ENCODE peak calls at places on chromosomes 16 and 17, in six cellular contexts. Q is activated naive CD8-positive, alpha-beta T cell treated with anti-CD3 and anti-CD28 coated beads for 36 hours; A is stimulated activated naive B cell treated with anti-CD40 and anti-IgM and Interleukin-4, amounts not matched to agents 10 μg/mL and 1 μg/mL and 100 μg/mL, for 72 hours; M is AG04450; O is activated CD4-positive, alpha-beta T cell treated with anti-CD3 and anti-CD28 coated beads, Interleukin-2, amount 50 U/mL, for 1 hour; F is activated CD4-positive, alpha-beta memory T cell treated with anti-CD3 and anti-CD28 coated beads, Interleukin-2, amount 10 ng/mL, durations not matched to agents 7 days and 5 days. K is an unnamed sample.
A peak's percentile ranks its signal among the peaks of the same experiment; 100 is the strongest.

GRCh38 chr17:71496552-71496951 is 624.3 kb upstream of the SOX9 start:
- DNase-seq in Q (no peak), A (no peak), O (no peak), M (no peak), F (no peak), K (no peak)

GRCh38 chr17:39706921-39707337 is 7.1 kb downstream of the ERBB2 start:
- DNase-seq in A (no peak), M (no peak), O (no peak), F (no peak), Q (no peak), K (no peak)

GRCh38 chr16:67277999-67278772 is 1.1 kb upstream of the PLEKHG4 start:
- DNase-seq in Q (no peak), M (no peak), A (no peak), O (no peak), F (no peak), K (peak; percentile 48)

GRCh38 chr17:57678393-57678792 is 66.7 kb downstream of the CCDC182 start:
- DNase-seq in M (no peak), O (no peak), F (no peak), A (no peak), Q (no peak), K (no peak)

GRCh38 chr17:37884516-37884915 is 39.7 kb upstream of the TBC1D3K start:
- DNase-seq in O (no peak), Q (no peak), M (no peak), A (no peak), F (no peak), K (no peak)

GRCh38 chr16:4358831-4359561 is 7.9 kb upstream of the PAM16 start:
- DNase-seq in M (no peak), Q (peak; percentile 71), A (peak; percentile 42), O (peak; percentile 66), F (peak; percentile 68), K (no peak)

GRCh38 chr16:57624806-57625500 is 3.5 kb upstream of the ADGRG1 start:
- DNase-seq in Q (no peak), A (no peak), F (no peak), M (no peak), O (no peak), K (no peak)

GRCh38 chr16:56512025-56512424 is 7.8 kb downstream of the BBS2 start:
- DNase-seq in Q (no peak), O (no peak), A (no peak), M (no peak), F (no peak), K (no peak)

GRCh38 chr17:75828051-75828400 is 16.2 kb downstream of the UNC13D start:
- DNase-seq in A (no peak), Q (no peak), M (no peak), F (no peak), O (no peak), K (no peak)

GRCh38 chr16:29899516-29900101 is at the start of gene SEZ6L2:
- DNase-seq in F (peak; percentile 78), O (no peak), Q (peak; percentile 21), A (peak; percentile 53), M (peak; percentile 65), K (peak; percentile 77)

GRCh38 chr17:7440823-7441174 is 1.5 kb downstream of the FGF11 start:
- DNase-seq in A (no peak), Q (peak; percentile 38), O (no peak), F (peak; percentile 18), M (no peak), K (no peak)

GRCh38 chr17:73722163-73722562 is 77.9 kb upstream of the SDK2 start:
- DNase-seq in M (no peak), A (no peak), Q (peak; percentile 4), F (peak; percentile 65), O (peak; percentile 38), K (no peak)

GRCh38 chr16:57801856-57802634 is at the start of gene KIFC3:
- DNase-seq in O (peak; percentile 62), F (peak; percentile 76), Q (peak; percentile 79), A (peak; percentile 21), M (no peak), K (no peak)

GRCh38 chr16:70709961-70710360 is 24.1 kb upstream of the MTSS2 start:
- DNase-seq in F (no peak), A (no peak), Q (no peak), O (no peak), M (no peak), K (no peak)

GRCh38 chr17:79852748-79853147 is 13.5 kb upstream of the CBX4 start:
- DNase-seq in O (no peak), F (no peak), M (no peak), Q (no peak), A (no peak), K (no peak)

GRCh38 chr16:57666353-57667068 is 1.6 kb upstream of the ADGRG3 start:
- DNase-seq in A (no peak), M (no peak), Q (no peak), O (no peak), F (no peak), K (no peak)

GRCh38 chr17:60065136-60065535 is 13.6 kb downstream of the HEATR6 start:
- DNase-seq in M (no peak), F (no peak), O (no peak), Q (no peak), A (no peak), K (no peak)

GRCh38 chr16:2023098-2023925 is 3.4 kb upstream of the NHERF2 start:
- DNase-seq in F (peak; percentile 97), O (peak; percentile 95), M (peak; percentile 66), A (peak; percentile 87), Q (peak; percentile 93), K (peak; percentile 65)

GRCh38 chr17:21293846-21294240 is 9.3 kb downstream of the MAP2K3 start:
- DNase-seq in O (no peak), A (no peak), Q (no peak), M (no peak), F (no peak), K (no peak)

GRCh38 chr17:67637901-67638641 is 79.7 kb upstream of the NOL11 start:
- DNase-seq in O (no peak), A (no peak), F (no peak), M (no peak), Q (no peak), K (no peak)

GRCh38 chr17:9170822-9171221 is 149.5 kb downstream of the NTN1 start:
- DNase-seq in A (no peak), F (no peak), O (no peak), M (no peak), Q (no peak), K (no peak)

GRCh38 chr16:72932050-72932449 is 115.9 kb downstream of the ZFHX3 start:
- DNase-seq in M (no peak), A (no peak), Q (no peak), O (no peak), F (no peak), K (no peak)

GRCh38 chr16:82464192-82464591 is 162.6 kb upstream of the CDH13 start:
- DNase-seq in A (no peak), F (no peak), O (no peak), M (no peak), Q (no peak), K (no peak)

GRCh38 chr17:82840431-82840831 is 609 bp upstream of the ZNF750 start:
- DNase-seq in M (no peak), F (no peak), O (no peak), A (no peak), Q (no peak), K (no peak)

GRCh38 chr16:67431077-67431804 is at the start of gene HSD11B2:
- DNase-seq in Q (peak; percentile 42), M (no peak), F (peak; percentile 28), O (no peak), A (no peak), K (no peak)

GRCh38 chr17:31778538-31778937 is 80.5 kb downstream of the COPRS start:
- DNase-seq in Q (no peak), M (no peak), F (no peak), O (no peak), A (no peak), K (no peak)

GRCh38 chr16:15925631-15926030 is 23.8 kb upstream of the ABCC1 start:
- DNase-seq in A (no peak), Q (no peak), M (no peak), O (no peak), F (no peak), K (no peak)

K was measured in AG09319.